ENCODE peak calls at places on chromosomes 7 and 10, in seven cellular contexts. G is WTC11; U is stimulated activated naive CD8-positive, alpha-beta T cell treated with anti-CD3 and anti-CD28 coated beads, Interleukin-15, Interleukin-2, amounts not matched to agents 100 U/mL and 50 U/mL, for 24 hours; A is body of pancreas; P is mesothelial cell of epicardium; S is hippocampal formation; N is GM10248. I is an unnamed sample.

GRCh38 chr7:142811154-142811737 is 40.5 kb downstream of the PRSS2 start:
- DNase-seq in G (no peak), U (no peak), A (no peak), P (no peak), S (no peak), N (no peak), I (no peak)

GRCh38 chr7:18295781-18296417 is 199.7 kb upstream of the HDAC9 start:
- DNase-seq in G (no peak), U (no peak), A (no peak), P (no peak), S (no peak), N (no peak), I (no peak)

GRCh38 chr10:75240329-75240728 is 4.6 kb upstream of the COMTD1 start:
- DNase-seq in G (no peak), U (no peak), A (no peak), P (no peak), S (no peak), N (no peak), I (no peak)

GRCh38 chr7:75611557-75612178 is 119.5 kb downstream of the SPDYE5 start:
- DNase-seq in G (peak), U (no peak), A (peak), P (no peak), S (peak), N (no peak), I (peak)

GRCh38 chr10:74096777-74097176 is 53.9 kb downstream of the AP3M1 start:
- DNase-seq in G (no peak), U (no peak), A (no peak), P (no peak), S (no peak), N (peak), I (no peak)

GRCh38 chr7:139884441-139884840 is 55.4 kb downstream of the TBXAS1 start:
- DNase-seq in G (no peak), U (no peak), A (no peak), P (no peak), S (no peak), N (no peak), I (no peak)

GRCh38 chr7:48101880-48102448 is 12.9 kb downstream of the UPP1 start:
- DNase-seq in G (peak), U (peak), A (no peak), P (no peak), S (no peak), N (no peak), I (no peak)

GRCh38 chr7:2754086-2754485 is 66.1 kb downstream of the AMZ1 start:
- DNase-seq in G (no peak), U (no peak), A (no peak), P (no peak), S (no peak), N (no peak), I (no peak)

GRCh38 chr10:59006511-59007306 is 169.7 kb upstream of the PHYHIPL start:
- DNase-seq in G (no peak), U (no peak), A (peak), P (no peak), S (no peak), N (no peak), I (no peak)

GRCh38 chr7:38700111-38700510 is 68.9 kb upstream of the AMPH start:
- DNase-seq in G (no peak), U (no peak), A (no peak), P (no peak), S (no peak), N (no peak), I (no peak)

GRCh38 chr7:71480814-71481213 is 348.9 kb downstream of the GALNT17 start:
- DNase-seq in G (no peak), U (no peak), A (no peak), P (no peak), S (no peak), N (no peak), I (no peak)

GRCh38 chr7:47464266-47464665 is 117.6 kb downstream of the TNS3 start:
- DNase-seq in G (no peak), U (no peak), A (no peak), P (no peak), S (no peak), N (no peak), I (no peak)

I was measured in CD14-positive monocyte.